ENCODE peak calls at places on chromosome 2, in six cellular contexts. One of them, this sample, is unnamed.

GRCh38 chr2:96869824-96870630 is at the start of gene SEMA4C:
- DNase-seq in uterus: peak; percentile 63
- DNase-seq in spleen: peak; percentile 90
- DNase-seq in endothelial cell: peak; percentile 54
- DNase-seq in RWPE1: no peak
- DNase-seq in mesothelial cell of epicardium: no peak
- DNase-seq in this sample: peak; percentile 58

GRCh38 chr2:40165503-40165867 is 286.4 kb downstream of the SLC8A1 start:
- DNase-seq in mesothelial cell of epicardium: no peak
- DNase-seq in endothelial cell: no peak
- DNase-seq in uterus: no peak
- DNase-seq in RWPE1: no peak
- DNase-seq in spleen: no peak
- DNase-seq in this sample: no peak

GRCh38 chr2:101327863-101328394 is 19.4 kb upstream of the RNF149 start:
- DNase-seq in mesothelial cell of epicardium: no peak
- DNase-seq in RWPE1: peak; percentile 71
- DNase-seq in uterus: no peak
- DNase-seq in endothelial cell: no peak
- DNase-seq in spleen: no peak
- DNase-seq in this sample: peak; percentile 77

GRCh38 chr2:224958873-224959272 is 83.4 kb downstream of the DOCK10 start:
- DNase-seq in mesothelial cell of epicardium: no peak
- DNase-seq in endothelial cell: no peak
- DNase-seq in RWPE1: no peak
- DNase-seq in spleen: no peak
- DNase-seq in uterus: no peak
- DNase-seq in this sample: no peak

GRCh38 chr2:172249986-172250385 is 147.3 kb upstream of the DLX2 start:
- DNase-seq in spleen: no peak
- DNase-seq in endothelial cell: no peak
- DNase-seq in mesothelial cell of epicardium: no peak
- DNase-seq in RWPE1: peak; percentile 82
- DNase-seq in uterus: no peak
- DNase-seq in this sample: no peak

GRCh38 chr2:105538840-105539239 is 140.0 kb upstream of the FHL2 start:
- DNase-seq in RWPE1: no peak
- DNase-seq in endothelial cell: no peak
- DNase-seq in uterus: no peak
- DNase-seq in mesothelial cell of epicardium: no peak
- DNase-seq in spleen: no peak
- DNase-seq in this sample: no peak

GRCh38 chr2:216915548-216916128 is 55.8 kb upstream of the TNP1 start:
- DNase-seq in RWPE1: no peak
- DNase-seq in mesothelial cell of epicardium: no peak
- DNase-seq in uterus: peak; percentile 39
- DNase-seq in endothelial cell: no peak
- DNase-seq in spleen: no peak
- DNase-seq in this sample: no peak

GRCh38 chr2:239735829-239736357 is 289.2 kb downstream of the NDUFA10 start:
- DNase-seq in uterus: no peak
- DNase-seq in endothelial cell: no peak
- DNase-seq in spleen: no peak
- DNase-seq in RWPE1: no peak
- DNase-seq in mesothelial cell of epicardium: no peak
- DNase-seq in this sample: no peak

GRCh38 chr2:109662889-109663288 is 48.7 kb downstream of the SOWAHC start:
- DNase-seq in mesothelial cell of epicardium: no peak
- DNase-seq in uterus: no peak
- DNase-seq in endothelial cell: no peak
- DNase-seq in RWPE1: no peak
- DNase-seq in spleen: no peak
- DNase-seq in this sample: no peak
- TF ChIP-seq CTCF in mesothelial cell of epicardium: no peak
- TF ChIP-seq CTCF in uterus: no peak
- TF ChIP-seq CTCF in endothelial cell: no peak
- TF ChIP-seq CTCF in RWPE1: no peak
- TF ChIP-seq CTCF in spleen: no peak
- TF ChIP-seq CTCF in this sample: no peak

GRCh38 chr2:175630319-175631246 is 371.5 kb downstream of the LNPK start:
- DNase-seq in endothelial cell: no peak
- DNase-seq in mesothelial cell of epicardium: no peak
- DNase-seq in spleen: no peak
- DNase-seq in uterus: no peak
- DNase-seq in RWPE1: peak; percentile 63
- DNase-seq in this sample: no peak
- TF ChIP-seq CTCF in endothelial cell: no peak
- TF ChIP-seq CTCF in mesothelial cell of epicardium: no peak
- TF ChIP-seq CTCF in spleen: no peak
- TF ChIP-seq CTCF in uterus: no peak
- TF ChIP-seq CTCF in RWPE1: no peak
- TF ChIP-seq CTCF in this sample: no peak

DNA sequence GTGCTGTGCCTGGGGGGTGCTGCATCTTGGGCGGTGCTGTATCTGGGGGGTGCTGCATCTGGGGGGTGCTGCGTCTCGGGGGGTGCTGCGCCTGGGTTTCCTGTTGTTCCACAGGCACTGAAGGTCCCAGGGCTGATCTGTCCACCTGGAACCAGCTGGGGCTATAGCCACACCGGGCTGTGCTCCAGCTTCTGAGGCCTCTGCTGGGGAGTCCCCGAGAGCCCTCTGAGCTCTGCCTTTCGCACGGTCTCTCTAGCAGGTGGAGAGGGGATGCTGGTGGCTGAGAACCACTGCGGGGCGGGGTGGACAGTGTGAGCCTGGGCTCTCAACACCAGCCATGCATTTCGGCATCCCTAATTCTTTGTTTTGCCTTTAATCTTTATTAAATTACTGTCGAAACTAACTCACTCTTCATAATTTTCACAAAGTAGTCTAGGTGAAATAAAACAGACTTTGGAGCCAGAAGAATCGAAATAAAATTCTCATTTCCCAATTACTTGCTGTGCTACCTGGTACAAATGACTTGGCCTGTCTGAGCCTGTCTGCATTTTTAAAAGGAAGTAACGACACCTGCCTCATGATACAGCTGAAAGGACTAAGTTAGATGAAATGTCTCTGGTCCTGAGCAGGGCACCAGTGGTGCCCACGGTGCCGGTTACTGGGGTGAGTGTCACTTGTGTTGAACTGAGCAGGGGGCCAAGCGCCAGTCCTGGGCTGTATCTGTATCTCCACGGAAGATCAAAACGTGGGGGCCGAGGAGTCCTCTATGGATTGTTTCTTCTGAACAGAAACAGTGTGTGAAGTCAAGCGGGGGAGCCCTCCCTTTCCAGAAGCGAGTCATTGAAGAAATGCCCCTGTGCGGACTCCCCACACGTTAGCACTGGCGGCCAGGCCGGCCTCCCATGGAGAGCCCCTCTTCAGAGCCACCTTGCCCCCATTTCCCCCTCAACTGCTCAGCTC is 142.0 kb downstream of the ASB1 start:
- DNase-seq in mesothelial cell of epicardium: no peak
- DNase-seq in endothelial cell: no peak
- DNase-seq in RWPE1: no peak
- DNase-seq in spleen: peak; percentile 48
- DNase-seq in uterus: no peak
- DNase-seq in this sample: no peak
- TF ChIP-seq CTCF in mesothelial cell of epicardium: no peak
- TF ChIP-seq CTCF in endothelial cell: no peak
- TF ChIP-seq CTCF in RWPE1: no peak
- TF ChIP-seq CTCF in spleen: no peak
- TF ChIP-seq CTCF in uterus: no peak
- TF ChIP-seq CTCF in this sample: no peak

GRCh38 chr2:199740111-199740428 is 110.9 kb downstream of the FTCDNL1 start:
- DNase-seq in endothelial cell: no peak
- DNase-seq in uterus: no peak
- DNase-seq in mesothelial cell of epicardium: no peak
- DNase-seq in spleen: no peak
- DNase-seq in RWPE1: no peak
- DNase-seq in this sample: no peak
- TF ChIP-seq CTCF in endothelial cell: peak; percentile 28
- TF ChIP-seq CTCF in uterus: no peak
- TF ChIP-seq CTCF in mesothelial cell of epicardium: no peak
- TF ChIP-seq CTCF in spleen: no peak
- TF ChIP-seq CTCF in RWPE1: peak; percentile 18
- TF ChIP-seq CTCF in this sample: no peak

DNA sequence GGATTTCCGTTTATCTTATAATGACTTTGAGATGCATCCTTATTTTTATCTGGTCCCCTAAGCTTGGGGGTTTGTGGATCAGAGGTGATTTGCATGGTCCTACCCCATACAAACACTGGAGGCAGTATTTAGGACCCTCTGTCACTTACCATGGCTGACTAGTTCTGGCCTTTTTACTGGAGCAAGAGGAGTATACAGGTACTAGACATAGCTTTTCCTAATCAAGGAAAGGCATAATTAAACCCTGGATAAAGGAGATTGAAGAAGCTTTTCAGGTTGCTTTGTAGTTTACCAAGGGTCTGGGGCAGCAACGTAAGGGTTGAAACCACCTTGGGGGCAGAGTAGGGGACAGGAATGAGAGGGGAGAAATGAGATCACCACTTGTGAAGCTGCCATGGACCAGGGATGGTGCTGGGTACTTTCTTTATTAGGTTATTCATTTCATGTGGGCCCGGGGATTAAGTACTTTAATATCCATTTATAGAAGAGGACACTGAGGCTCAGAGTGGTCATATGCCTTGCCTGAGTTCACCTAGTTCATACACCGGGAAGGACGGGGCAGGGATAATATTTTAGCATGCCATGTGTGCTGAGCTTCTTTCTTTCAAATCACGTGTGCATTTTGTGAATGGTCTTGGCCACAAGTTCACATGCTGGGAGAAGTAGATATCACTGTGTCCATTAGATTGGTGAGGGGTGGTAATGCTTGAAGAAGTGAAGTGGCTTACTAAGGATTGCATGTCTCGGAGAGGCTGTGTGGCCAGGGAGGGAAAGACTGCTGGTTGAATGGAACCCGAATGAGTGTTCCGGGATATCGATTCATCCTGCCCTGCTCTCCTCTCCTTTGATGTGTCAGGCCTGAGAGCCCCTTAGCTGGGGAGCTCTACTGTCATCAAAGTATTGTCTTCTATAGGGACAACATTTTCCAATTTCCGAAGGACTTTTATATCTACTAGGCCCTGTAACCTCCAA is 186.9 kb downstream of the MYCN start:
- DNase-seq in mesothelial cell of epicardium: no peak
- DNase-seq in spleen: no peak
- DNase-seq in RWPE1: no peak
- DNase-seq in endothelial cell: no peak
- DNase-seq in uterus: no peak
- DNase-seq in this sample: no peak
- TF ChIP-seq CTCF in mesothelial cell of epicardium: no peak
- TF ChIP-seq CTCF in spleen: no peak
- TF ChIP-seq CTCF in RWPE1: no peak
- TF ChIP-seq CTCF in endothelial cell: no peak
- TF ChIP-seq CTCF in uterus: no peak
- TF ChIP-seq CTCF in this sample: peak; percentile 27

GRCh38 chr2:42361728-42362298 is 796 bp upstream of the COX7A2L start:
- DNase-seq in spleen: no peak
- DNase-seq in RWPE1: no peak
- DNase-seq in uterus: no peak
- DNase-seq in mesothelial cell of epicardium: no peak
- DNase-seq in endothelial cell: no peak
- DNase-seq in this sample: no peak
- TF ChIP-seq CTCF in spleen: no peak
- TF ChIP-seq CTCF in RWPE1: no peak
- TF ChIP-seq CTCF in uterus: no peak
- TF ChIP-seq CTCF in mesothelial cell of epicardium: no peak
- TF ChIP-seq CTCF in endothelial cell: no peak
- TF ChIP-seq CTCF in this sample: no peak

GRCh38 chr2:219644801-219645480 is 17.5 kb downstream of the SLC4A3 start:
- DNase-seq in uterus: no peak
- DNase-seq in mesothelial cell of epicardium: no peak
- DNase-seq in endothelial cell: no peak
- DNase-seq in RWPE1: no peak
- DNase-seq in spleen: no peak
- DNase-seq in this sample: no peak

GRCh38 chr2:219643788-219644398 is 16.5 kb downstream of the SLC4A3 start:
- DNase-seq in spleen: no peak
- DNase-seq in uterus: no peak
- DNase-seq in mesothelial cell of epicardium: no peak
- DNase-seq in RWPE1: no peak
- DNase-seq in endothelial cell: peak; percentile 39
- DNase-seq in this sample: no peak

GRCh38 chr2:219643084-219643473 is 15.6 kb downstream of the SLC4A3 start:
- DNase-seq in mesothelial cell of epicardium: no peak
- DNase-seq in RWPE1: no peak
- DNase-seq in endothelial cell: no peak
- DNase-seq in spleen: no peak
- DNase-seq in uterus: no peak
- DNase-seq in this sample: no peak

GRCh38 chr2:219648963-219649362 is 21.5 kb downstream of the SLC4A3 start:
- DNase-seq in spleen: no peak
- DNase-seq in endothelial cell: no peak
- DNase-seq in RWPE1: no peak
- DNase-seq in mesothelial cell of epicardium: no peak
- DNase-seq in uterus: no peak
- DNase-seq in this sample: no peak

GRCh38 chr2:219645631-219646527 is 18.4 kb downstream of the SLC4A3 start:
- DNase-seq in spleen: no peak
- DNase-seq in uterus: no peak
- DNase-seq in RWPE1: peak; percentile 81
- DNase-seq in endothelial cell: no peak
- DNase-seq in mesothelial cell of epicardium: no peak
- DNase-seq in this sample: no peak
- TF ChIP-seq CTCF in spleen: no peak
- TF ChIP-seq CTCF in uterus: no peak
- TF ChIP-seq CTCF in RWPE1: no peak
- TF ChIP-seq CTCF in endothelial cell: no peak
- TF ChIP-seq CTCF in mesothelial cell of epicardium: no peak
- TF ChIP-seq CTCF in this sample: no peak

GRCh38 chr2:12321017-12321641 is 395.6 kb upstream of the TRIB2 start:
- DNase-seq in uterus: peak; percentile 86
- DNase-seq in spleen: no peak
- DNase-seq in RWPE1: peak; percentile 63
- DNase-seq in endothelial cell: no peak
- DNase-seq in mesothelial cell of epicardium: no peak
- DNase-seq in this sample: no peak
- TF ChIP-seq CTCF in uterus: no peak
- TF ChIP-seq CTCF in spleen: no peak
- TF ChIP-seq CTCF in RWPE1: no peak
- TF ChIP-seq CTCF in endothelial cell: no peak
- TF ChIP-seq CTCF in mesothelial cell of epicardium: no peak
- TF ChIP-seq CTCF in this sample: no peak

GRCh38 chr2:126779286-126779605 is 119.4 kb upstream of the TEX51 start:
- DNase-seq in mesothelial cell of epicardium: no peak
- DNase-seq in endothelial cell: no peak
- DNase-seq in uterus: no peak
- DNase-seq in spleen: peak; percentile 63
- DNase-seq in RWPE1: no peak
- DNase-seq in this sample: no peak
- TF ChIP-seq CTCF in mesothelial cell of epicardium: no peak
- TF ChIP-seq CTCF in endothelial cell: no peak
- TF ChIP-seq CTCF in uterus: no peak
- TF ChIP-seq CTCF in spleen: no peak
- TF ChIP-seq CTCF in RWPE1: no peak
- TF ChIP-seq CTCF in this sample: no peak

DNA sequence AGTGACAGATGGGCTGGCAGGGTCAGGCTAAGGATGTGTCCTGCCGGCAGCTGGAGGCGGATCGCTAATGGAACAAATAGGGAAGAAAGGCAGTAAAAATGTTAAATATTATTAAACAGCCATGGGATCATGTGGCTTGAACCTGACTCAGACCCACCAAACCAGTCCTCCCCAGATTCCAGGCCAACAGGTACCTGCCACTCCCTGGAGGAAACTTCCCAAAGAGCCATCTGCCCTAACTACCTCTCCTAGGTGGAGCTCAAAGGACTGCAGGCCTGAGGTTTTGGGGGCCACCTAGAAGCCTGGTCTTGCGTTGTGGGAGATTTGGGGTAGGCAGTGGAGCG is 34.3 kb downstream of the CIB4 start:
- DNase-seq in endothelial cell: peak; percentile 1
- DNase-seq in uterus: no peak
- DNase-seq in RWPE1: peak; percentile 75
- DNase-seq in mesothelial cell of epicardium: no peak
- DNase-seq in spleen: no peak
- DNase-seq in this sample: peak; percentile 82
- TF ChIP-seq CTCF in endothelial cell: no peak
- TF ChIP-seq CTCF in uterus: no peak
- TF ChIP-seq CTCF in RWPE1: no peak
- TF ChIP-seq CTCF in mesothelial cell of epicardium: no peak
- TF ChIP-seq CTCF in spleen: no peak
- TF ChIP-seq CTCF in this sample: no peak